ENCODE peak calls at places on chromosomes 1 and 21, in six cellular contexts. Q is transverse colon, A is GM12878, F is K562, C is tibial nerve, J is HepG2. G is an unnamed sample. For H3K4me1, the result is how much of the 10 kb centered on the place peaks cover.

GRCh38 chr1:189859385-189859977 is 618.2 kb downstream of the BRINP3 start:
- DNase-seq in Q (peak), A (no peak), F (peak), C (no peak), J (peak), G (no peak)

GRCh38 chr1:105608713-105609112 is 1447.8 kb upstream of the PRMT6 start:
- DNase-seq in Q (no peak), A (no peak), F (no peak), C (no peak), J (peak), G (no peak)

GRCh38 chr1:33684346-33685122 is 179.3 kb upstream of the HMGB4 start:
- DNase-seq in Q (no peak), A (no peak), F (no peak), C (no peak), J (no peak), G (no peak)

GRCh38 chr21:45544449-45545235 is 2.4 kb upstream of the SLC19A1 start:
- DNase-seq in Q (no peak), A (no peak), F (no peak), C (no peak), J (no peak), G (no peak)

GRCh38 chr1:55215194-55216021 is at the start of gene USP24:
- DNase-seq in Q (peak), A (no peak), F (peak), C (peak), J (peak), G (peak)

GRCh38 chr1:236156512-236157208 is 14.3 kb downstream of the GPR137B start:
- DNase-seq in Q (peak), A (peak), F (no peak), C (no peak), J (no peak), G (no peak)

GRCh38 chr1:21820597-21821232 is 8.7 kb downstream of the LDLRAD2 start:
- DNase-seq in Q (no peak), A (no peak), F (no peak), C (no peak), J (no peak), G (no peak)

GRCh38 chr1:224042557-224043118 is 71.3 kb upstream of the FBXO28 start:
- DNase-seq in Q (no peak), A (no peak), F (no peak), C (no peak), J (no peak), G (no peak)

GRCh38 chr1:7315316-7315715 is 455.8 kb upstream of the VAMP3 start:
- DNase-seq in Q (no peak), A (no peak), F (no peak), C (no peak), J (no peak), G (peak)

GRCh38 chr1:177517556-177517955 is 346.8 kb downstream of the BRINP2 start:
- DNase-seq in Q (no peak), A (no peak), F (no peak), C (no peak), J (no peak), G (no peak)

GRCh38 chr1:223631367-223631977 is 34.0 kb downstream of the CAPN8 start:
- DNase-seq in Q (no peak), A (no peak), F (no peak), C (no peak), J (no peak), G (no peak)

GRCh38 chr1:98662354-98662665 is 789 bp downstream of the SNX7 start:
- DNase-seq in Q (no peak), A (no peak), F (no peak), C (no peak), J (no peak), G (no peak)

GRCh38 chr1:161071886-161072371 is 2.2 kb upstream of the ARHGAP30 start:
- DNase-seq in Q (peak), A (no peak), F (peak), C (peak), J (peak), G (no peak)

GRCh38 chr1:155219592-155220031 is 11.1 kb downstream of the MTX1 start:
- DNase-seq in Q (peak), A (no peak), F (peak), C (no peak), J (no peak), G (no peak)

GRCh38 chr21:36532769-36533467 is 53.0 kb upstream of the CLDN14 start:
- DNase-seq in Q (no peak), A (no peak), F (no peak), C (no peak), J (no peak), G (peak)

GRCh38 chr1:30384286-30385245 is 338.8 kb downstream of the MATN1 start:
- DNase-seq in Q (no peak), A (no peak), F (no peak), C (no peak), J (no peak), G (peak)

GRCh38 chr21:45208627-45208951 is 79.1 kb downstream of the POFUT2 start:
- DNase-seq in Q (no peak), A (no peak), F (no peak), C (no peak), J (no peak), G (no peak)

GRCh38 chr1:179447489-179447888 is 81.7 kb downstream of the AXDND1 start:
- DNase-seq in Q (no peak), A (no peak), F (peak), C (no peak), J (peak), G (no peak)

GRCh38 chr21:24150753-24151152 is 1456.5 kb downstream of the MRPL39 start:
- DNase-seq in Q (no peak), A (no peak), F (no peak), C (no peak), J (no peak), G (no peak)

GRCh38 chr21:24148461-24148860 is 1458.8 kb downstream of the MRPL39 start:
- DNase-seq in Q (no peak), A (no peak), F (no peak), C (no peak), J (no peak), G (no peak)

GRCh38 chr21:24147674-24148073 is 1459.6 kb downstream of the MRPL39 start:
- DNase-seq in Q (no peak), A (no peak), F (no peak), C (no peak), J (no peak), G (no peak)
- H3K4me1 ChIP-seq in Q (under half), A (under half), F (under half), C (under half), J (under half), G (under half)

DNA sequence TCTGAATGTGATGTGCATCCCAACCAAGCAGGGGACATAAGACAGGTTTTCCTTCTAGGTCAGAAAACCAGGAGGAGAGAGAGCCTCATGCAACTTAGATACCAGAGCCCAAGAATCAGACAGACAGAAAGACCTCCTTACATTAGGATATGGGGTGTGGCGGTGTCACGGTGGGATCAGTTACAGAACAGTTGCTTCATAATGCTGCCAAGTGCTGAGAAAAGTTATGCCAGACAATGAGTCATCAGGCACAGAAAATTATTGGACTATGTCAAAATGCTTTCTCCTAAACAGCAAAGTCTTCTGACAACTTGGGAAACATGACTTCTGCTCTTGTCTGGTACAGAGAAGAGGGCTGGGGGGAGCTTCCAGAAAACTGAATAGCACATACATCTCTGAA is 1120.1 kb upstream of the TMPRSS15 start:
- DNase-seq in Q (no peak), A (no peak), F (no peak), C (no peak), J (no peak), G (no peak)
- TF ChIP-seq EP300 in Q (no peak), A (no peak), F (no peak), C (no peak), J (no peak), G (no peak)

GRCh38 chr1:168179411-168180147 is 817 bp downstream of the TIPRL start:
- DNase-seq in Q (no peak), A (no peak), F (peak), C (no peak), J (no peak), G (no peak)
- H3K4me1 ChIP-seq in Q (under half), A (under half), F (under half), C (under half), J (under half), G (under half)

GRCh38 chr1:215118081-215118480 is 35.5 kb downstream of the KCNK2 start:
- DNase-seq in Q (no peak), A (no peak), F (no peak), C (no peak), J (no peak), G (no peak)

GRCh38 chr1:215113776-215114153 is 31.2 kb downstream of the KCNK2 start:
- DNase-seq in Q (no peak), A (no peak), F (no peak), C (no peak), J (no peak), G (no peak)

GRCh38 chr1:215119071-215119470 is 36.5 kb downstream of the KCNK2 start:
- DNase-seq in Q (no peak), A (no peak), F (no peak), C (no peak), J (no peak), G (no peak)

GRCh38 chr1:215111916-215112315 is 29.4 kb downstream of the KCNK2 start:
- DNase-seq in Q (no peak), A (no peak), F (no peak), C (no peak), J (no peak), G (no peak)

GRCh38 chr1:215114154-215114933 is 31.8 kb downstream of the KCNK2 start:
- DNase-seq in Q (no peak), A (no peak), F (no peak), C (no peak), J (no peak), G (no peak)
- TF ChIP-seq EP300 in Q (no peak), A (no peak), F (no peak), C (no peak), J (no peak), G (no peak)

DNA sequence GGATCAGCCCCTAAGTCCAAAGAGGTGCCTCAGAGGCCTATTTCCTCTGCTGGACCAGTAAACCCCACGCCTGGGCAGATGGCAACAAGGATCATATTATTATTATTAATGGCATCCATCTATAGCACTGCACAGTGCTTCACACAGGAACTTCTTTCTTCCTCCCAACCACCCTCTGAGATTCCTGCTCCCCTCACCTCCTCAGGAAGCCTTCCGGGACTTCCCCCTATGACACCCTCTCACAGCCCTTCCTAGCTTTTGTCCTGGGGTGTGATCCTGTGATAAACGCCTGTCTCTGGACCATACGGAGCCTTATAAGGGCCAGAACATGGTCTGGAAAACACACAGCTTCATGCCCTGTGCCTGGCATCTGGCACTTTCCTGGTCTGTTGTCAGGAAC is 3.2 kb downstream of the FBXO2 start:
- DNase-seq in Q (no peak), A (no peak), F (no peak), C (no peak), J (no peak), G (no peak)
- H3K4me1 ChIP-seq in Q (under half), A (under half), F (half or more), C (under half), J (half or more), G (under half)

GRCh38 chr1:8712413-8713229 is 104.8 kb downstream of the RERE start:
- DNase-seq in Q (no peak), A (no peak), F (no peak), C (no peak), J (peak), G (no peak)
- TF ChIP-seq EP300 in Q (no peak), A (peak), F (no peak), C (peak), J (peak), G (no peak)

GRCh38 chr21:34021726-34022125 is 51.7 kb upstream of the MRPS6 start:
- DNase-seq in Q (no peak), A (no peak), F (no peak), C (no peak), J (no peak), G (no peak)
- H3K4me1 ChIP-seq in Q (under half), A (half or more), F (under half), C (under half), J (half or more), G (under half)

GRCh38 chr1:64624446-64624766 is 120.5 kb upstream of the RAVER2 start:
- DNase-seq in Q (no peak), A (no peak), F (no peak), C (peak), J (no peak), G (no peak)

GRCh38 chr1:64624859-64625258 is 120.0 kb upstream of the RAVER2 start:
- DNase-seq in Q (no peak), A (no peak), F (no peak), C (no peak), J (no peak), G (no peak)

DNA sequence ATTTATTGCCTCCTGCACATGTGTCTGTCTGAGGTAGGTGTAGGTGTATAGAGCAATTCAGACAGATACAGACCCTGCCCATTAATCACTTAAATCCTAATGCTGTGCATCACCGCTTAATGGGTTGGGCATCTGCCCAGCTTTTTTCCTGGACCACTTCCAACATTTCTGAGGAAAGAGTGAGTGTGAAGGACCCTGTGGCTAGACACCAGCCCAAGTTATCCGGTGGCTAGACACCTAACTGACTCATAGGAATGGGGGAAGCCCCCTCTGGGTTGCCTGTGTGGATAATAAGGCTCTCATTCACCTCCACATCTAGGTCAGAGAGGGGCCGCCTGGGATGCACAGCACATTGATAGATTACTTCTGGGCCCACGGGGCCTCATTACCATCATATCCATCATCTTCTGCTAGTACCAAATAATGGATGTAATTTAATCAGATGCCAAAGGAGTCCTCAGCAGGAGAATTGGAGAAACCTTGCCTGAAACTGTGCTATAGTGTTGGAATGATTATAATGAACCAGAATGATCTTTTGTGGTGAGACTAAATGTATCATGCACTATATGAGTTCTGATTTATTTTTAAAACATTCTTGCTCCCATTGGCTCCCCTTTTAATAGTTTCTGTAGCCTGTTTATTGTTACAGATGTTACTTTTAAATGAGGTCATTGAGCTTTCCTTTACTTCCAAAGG is 121.0 kb upstream of the RAVER2 start:
- DNase-seq in Q (no peak), A (no peak), F (no peak), C (no peak), J (no peak), G (no peak)
- TF ChIP-seq EP300 in Q (no peak), A (no peak), F (no peak), C (no peak), J (no peak), G (no peak)

DNA sequence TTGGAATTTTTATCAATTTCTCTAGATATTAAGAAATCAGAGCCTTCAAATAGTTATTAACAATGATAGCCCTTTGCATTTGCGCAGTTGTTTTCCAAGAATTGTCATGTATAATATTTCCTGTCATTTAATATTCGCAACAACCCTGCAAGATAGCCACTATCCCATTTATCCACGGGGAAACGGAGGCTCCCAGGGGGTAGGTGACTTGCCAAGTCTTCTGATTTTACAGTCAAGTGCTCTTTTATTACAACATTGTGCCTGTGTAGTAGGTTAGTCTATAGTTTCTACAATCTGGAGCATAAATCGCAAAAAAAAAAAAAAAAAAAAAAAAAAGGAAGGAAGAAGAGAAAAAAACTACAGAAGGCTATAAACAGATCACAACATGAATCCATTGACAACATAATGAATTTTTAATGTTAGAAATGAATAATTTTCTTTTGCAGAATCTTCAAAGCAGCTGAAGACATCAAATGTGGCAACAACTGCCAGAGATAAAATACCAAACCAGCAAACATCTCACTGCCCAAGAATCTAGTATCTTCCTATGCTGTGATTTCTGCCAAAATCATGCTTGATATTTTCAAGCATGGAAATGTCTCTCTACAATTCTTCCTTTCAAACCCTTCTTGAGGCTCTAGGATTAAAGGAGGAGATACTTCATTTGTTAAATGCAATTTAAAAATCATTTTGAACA is 125.5 kb downstream of the PTPN14 start:
- DNase-seq in Q (no peak), A (no peak), F (no peak), C (no peak), J (no peak), G (no peak)
- H3K4me1 ChIP-seq in Q (under half), A (under half), F (under half), C (under half), J (under half), G (under half)

DNA sequence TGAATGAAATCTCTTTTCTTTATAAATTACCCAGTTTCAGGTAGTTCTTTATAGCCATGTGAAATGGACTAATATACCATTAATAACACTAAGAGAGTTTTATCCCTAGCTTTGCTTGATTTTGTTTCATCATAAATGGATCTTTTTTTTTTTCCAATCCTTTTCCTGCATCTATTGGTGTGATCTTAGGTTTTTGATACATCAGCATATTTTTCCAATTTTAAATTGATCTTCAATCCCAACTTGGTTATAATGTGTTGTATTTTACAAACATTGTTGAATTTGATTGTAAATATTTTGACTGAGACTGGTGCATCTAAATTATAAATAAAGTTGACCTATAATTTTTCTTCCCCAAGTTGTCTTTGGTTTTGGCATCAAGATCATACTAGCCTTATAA is 4.3 kb upstream of the RTCA start:
- DNase-seq in Q (no peak), A (no peak), F (no peak), C (no peak), J (no peak), G (no peak)
- TF ChIP-seq EP300 in Q (no peak), A (no peak), F (no peak), C (no peak), J (no peak), G (no peak)

G was measured in suprapubic skin.